ENCODE peak calls at places on chromosomes 13 and 19, in eight cellular contexts. H is RPMI8226; T is T-helper 1 cell; R is stimulated activated CD4-positive, alpha-beta T cell treated with anti-CD3 and anti-CD28 coated beads, Interleukin-12 subunit alpha, Interleukin-12 subunit beta, amount 100 ng/mL, for 24 hours; Y is SHP77; L is activated naive CD8-positive, alpha-beta T cell treated with anti-CD3 and anti-CD28 coated beads, Interleukin-2, amount 50 U/mL, for 24 hours; U is SW 1271; B is PC-3. V is an unnamed sample.

GRCh38 chr13:61170791-61171330 is 244.8 kb downstream of the PCDH20 start:
- DNase-seq in H (no peak), T (no peak), R (no peak), Y (no peak), L (no peak), U (no peak), B (peak; percentile 11), V (no peak)

GRCh38 chr19:18588611-18589379 is at the start of gene REX1BD:
- DNase-seq in H (peak; percentile 91), T (peak; percentile 83), R (peak; percentile 82), Y (peak; percentile 91), L (peak; percentile 91), U (peak; percentile 32), B (peak; percentile 75), V (peak; percentile 63)

GRCh38 chr13:99027260-99027659 is 49.4 kb upstream of the DOCK9 start:
- DNase-seq in H (no peak), T (no peak), R (no peak), Y (no peak), L (no peak), U (no peak), B (no peak), V (no peak)

GRCh38 chr19:2171349-2172145 is 7.8 kb downstream of the DOT1L start:
- DNase-seq in H (no peak), T (peak; percentile 70), R (peak; percentile 64), Y (no peak), L (peak; percentile 92), U (no peak), B (no peak), V (no peak)

GRCh38 chr13:62512194-62513141 is 1096.8 kb upstream of the PCDH20 start:
- DNase-seq in H (peak; percentile 40), T (no peak), R (no peak), Y (peak; percentile 25), L (peak; percentile 5), U (no peak), B (peak; percentile 58), V (no peak)

GRCh38 chr13:51856027-51856736 is 5.6 kb upstream of the CCDC70 start:
- DNase-seq in H (no peak), T (no peak), R (no peak), Y (no peak), L (no peak), U (no peak), B (peak; percentile 84), V (no peak)

GRCh38 chr13:112202266-112202665 is 135.3 kb downstream of the SOX1 start:
- DNase-seq in H (no peak), T (no peak), R (no peak), Y (no peak), L (no peak), U (no peak), B (no peak), V (no peak)

GRCh38 chr13:51130348-51130747 is 19.3 kb upstream of the C13orf42 start:
- DNase-seq in H (no peak), T (no peak), R (no peak), Y (no peak), L (no peak), U (no peak), B (no peak), V (no peak)

GRCh38 chr19:44943801-44944249 is 1.8 kb downstream of the APOC4 start:
- DNase-seq in H (peak; percentile 53), T (no peak), R (no peak), Y (no peak), L (no peak), U (no peak), B (no peak), V (no peak)

GRCh38 chr19:33891773-33892172 is 95.1 kb downstream of the KCTD15 start:
- DNase-seq in H (no peak), T (no peak), R (no peak), Y (no peak), L (no peak), U (no peak), B (no peak), V (no peak)

V was measured in NCI-H774.